ENCODE peak calls at places on chromosome 20, in eight cellular contexts. G, V, J, Z, K, U, A and R are unnamed samples.

GRCh38 chr20:45832619-45833018 is 980 bp upstream of the SNX21 start:
- DNase-seq in G (no peak), V (no peak), J (no peak), Z (no peak), K (no peak), U (no peak), A (no peak), R (no peak)

GRCh38 chr20:31722388-31723281 is at the start of gene BCL2L1:
- DNase-seq in G (peak), V (peak), J (no peak), Z (peak), K (peak), U (peak), A (peak), R (no peak)

GRCh38 chr20:31826074-31826473 is 6.9 kb downstream of the MYLK2 start:
- DNase-seq in G (no peak), V (no peak), J (no peak), Z (no peak), K (no peak), U (no peak), A (no peak), R (no peak)

GRCh38 chr20:54139188-54139587 is 34.6 kb downstream of the CYP24A1 start:
- DNase-seq in G (no peak), V (no peak), J (no peak), Z (no peak), K (no peak), U (no peak), A (no peak), R (no peak)

GRCh38 chr20:7856756-7857155 is 83.5 kb downstream of the HAO1 start:
- DNase-seq in G (no peak), V (no peak), J (no peak), Z (no peak), K (no peak), U (no peak), A (peak), R (no peak)

GRCh38 chr20:59027746-59028320 is 4.3 kb downstream of the ATP5F1E start:
- DNase-seq in G (no peak), V (no peak), J (no peak), Z (no peak), K (no peak), U (peak), A (peak), R (no peak)

GRCh38 chr20:58714340-58714922 is 21.8 kb downstream of the NPEPL1 start:
- DNase-seq in G (no peak), V (no peak), J (no peak), Z (no peak), K (peak), U (no peak), A (no peak), R (no peak)

GRCh38 chr20:23420943-23421925 is at the start of gene NAPB:
- DNase-seq in G (peak), V (peak), J (peak), Z (peak), K (peak), U (peak), A (peak), R (peak)

GRCh38 chr20:2470432-2471193 is at the start of gene SNRPB:
- DNase-seq in G (peak), V (peak), J (peak), Z (peak), K (peak), U (peak), A (peak), R (peak)

GRCh38 chr20:24584538-24585356 is 115.3 kb downstream of the SYNDIG1 start:
- DNase-seq in G (no peak), V (no peak), J (no peak), Z (no peak), K (no peak), U (peak), A (peak), R (no peak)

GRCh38 chr20:56211051-56211450 is 37.5 kb upstream of the MC3R start:
- DNase-seq in G (no peak), V (no peak), J (no peak), Z (no peak), K (no peak), U (no peak), A (no peak), R (no peak)

GRCh38 chr20:14406495-14406894 is 69.1 kb upstream of the FLRT3 start:
- DNase-seq in G (no peak), V (no peak), J (no peak), Z (no peak), K (no peak), U (peak), A (peak), R (no peak)

GRCh38 chr20:46004187-46004586 is 4.5 kb upstream of the MMP9 start:
- DNase-seq in G (no peak), V (no peak), J (no peak), Z (no peak), K (peak), U (no peak), A (no peak), R (no peak)

GRCh38 chr20:90651-91050 is 3.2 kb downstream of the DEFB125 start:
- DNase-seq in G (no peak), V (no peak), J (no peak), Z (no peak), K (no peak), U (no peak), A (no peak), R (no peak)

GRCh38 chr20:51426879-51427624 is 115.5 kb downstream of the NFATC2 start:
- DNase-seq in G (no peak), V (no peak), J (no peak), Z (no peak), K (no peak), U (no peak), A (no peak), R (no peak)

GRCh38 chr20:1310087-1310486 is 18.9 kb downstream of the SDCBP2 start:
- DNase-seq in G (no peak), V (no peak), J (no peak), Z (no peak), K (no peak), U (no peak), A (no peak), R (no peak)

GRCh38 chr20:19275038-19275629 is 62.7 kb downstream of the SLC24A3 start:
- DNase-seq in G (no peak), V (no peak), J (no peak), Z (no peak), K (no peak), U (no peak), A (no peak), R (no peak)

GRCh38 chr20:667351-668034 is 8.1 kb downstream of the SCRT2 start:
- DNase-seq in G (no peak), V (peak), J (no peak), Z (peak), K (no peak), U (peak), A (peak), R (no peak)

GRCh38 chr20:37807901-37808751 is 94.8 kb upstream of the VSTM2L start:
- DNase-seq in G (no peak), V (no peak), J (no peak), Z (no peak), K (no peak), U (no peak), A (no peak), R (no peak)

GRCh38 chr20:60054716-60055371 is 96.6 kb downstream of the CDH26 start:
- DNase-seq in G (no peak), V (no peak), J (no peak), Z (no peak), K (no peak), U (no peak), A (no peak), R (no peak)

GRCh38 chr20:50798650-50799049 is 3.8 kb downstream of the BCAS4 start:
- DNase-seq in G (no peak), V (no peak), J (no peak), Z (no peak), K (no peak), U (no peak), A (no peak), R (no peak)

GRCh38 chr20:35953411-35954199 is 697 bp downstream of the SCAND1 start:
- DNase-seq in G (no peak), V (peak), J (peak), Z (peak), K (peak), U (peak), A (peak), R (no peak)

GRCh38 chr20:2873010-2873746 is at the start of gene PTPRA:
- DNase-seq in G (peak), V (peak), J (peak), Z (peak), K (peak), U (peak), A (peak), R (peak)

GRCh38 chr20:23602699-23603098 is 3.0 kb downstream of the CST9 start:
- DNase-seq in G (no peak), V (no peak), J (no peak), Z (no peak), K (no peak), U (no peak), A (no peak), R (no peak)

GRCh38 chr20:2946988-2947961 is 74.0 kb downstream of the PTPRA start:
- DNase-seq in G (peak), V (no peak), J (no peak), Z (no peak), K (no peak), U (peak), A (peak), R (peak)

GRCh38 chr20:59192533-59192896 is 28.9 kb downstream of the ZNF831 start:
- DNase-seq in G (no peak), V (no peak), J (no peak), Z (no peak), K (no peak), U (no peak), A (no peak), R (no peak)

GRCh38 chr20:51562334-51563140 is 20.0 kb upstream of the NFATC2 start:
- DNase-seq in G (no peak), V (no peak), J (no peak), Z (no peak), K (peak), U (peak), A (peak), R (no peak)